ENCODE peak calls at places on chromosomes 5 and 9, in four cellular contexts. G, B, U and H are unnamed samples.

GRCh38 chr9:90998573-90998972 is 197.0 kb downstream of the SYK start:
- DNase-seq in G (no peak), B (peak), U (no peak), H (no peak)

GRCh38 chr9:126832440-126832839 is 27.6 kb downstream of the ZBTB43 start:
- DNase-seq in G (no peak), B (no peak), U (no peak), H (no peak)

GRCh38 chr5:128271071-128271470 is 187.5 kb downstream of the SLC12A2 start:
- DNase-seq in G (no peak), B (no peak), U (no peak), H (no peak)

GRCh38 chr9:87467187-87467586 is 30.5 kb upstream of the DAPK1 start:
- DNase-seq in G (no peak), B (no peak), U (no peak), H (no peak)

GRCh38 chr9:79196606-79197005 is 375.2 kb upstream of the TLE4 start:
- DNase-seq in G (no peak), B (no peak), U (no peak), H (no peak)

GRCh38 chr5:109304323-109304722 is 105.5 kb downstream of the PJA2 start:
- DNase-seq in G (no peak), B (peak), U (no peak), H (no peak)

GRCh38 chr9:5922192-5922591 is 31.5 kb downstream of the MLANA start:
- DNase-seq in G (no peak), B (no peak), U (peak), H (no peak)

GRCh38 chr5:12277504-12278192 is 373.4 kb upstream of the CTNND2 start:
- DNase-seq in G (no peak), B (no peak), U (peak), H (no peak)

GRCh38 chr5:141330299-141331080 is at the start of gene PCDHGA1:
- DNase-seq in G (peak), B (peak), U (no peak), H (peak)

DNA sequence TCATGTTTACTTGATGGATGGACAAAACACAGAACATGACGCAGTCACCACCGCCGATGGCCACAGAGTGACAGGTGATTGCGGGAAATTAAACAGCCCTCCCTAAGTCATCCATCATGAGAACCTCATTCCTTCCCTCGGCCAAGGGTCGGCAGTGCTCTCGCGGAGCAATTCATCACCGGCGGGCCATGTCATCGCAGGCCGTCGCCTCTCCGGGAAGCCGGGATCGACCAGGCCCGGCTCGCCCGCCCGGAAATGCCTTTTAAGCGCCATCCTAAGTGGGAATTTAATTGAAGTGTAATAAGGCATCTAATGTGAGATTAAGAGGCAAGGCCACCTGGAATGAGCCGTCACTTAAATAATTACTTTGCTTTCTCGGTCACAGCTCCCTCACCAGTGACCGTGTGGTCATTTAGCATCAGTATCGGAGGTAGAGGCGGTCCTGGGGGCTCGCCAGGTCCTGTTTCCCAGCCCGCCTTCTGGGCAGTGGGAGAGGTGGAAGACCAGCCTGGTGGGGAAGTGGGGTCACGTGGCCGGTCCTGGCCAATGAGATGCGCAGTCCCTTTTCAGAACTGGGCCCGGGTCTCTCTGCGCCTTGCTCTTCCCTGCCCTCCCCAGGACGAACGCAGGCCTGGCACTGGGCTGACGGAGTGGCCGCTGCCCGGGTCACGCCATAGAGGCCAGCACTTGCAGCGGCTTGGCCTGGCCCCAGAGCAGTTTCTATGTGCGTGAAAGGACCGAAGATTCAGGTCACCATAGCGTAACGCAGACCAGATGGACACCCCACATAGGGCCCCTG is 97.4 kb downstream of the OLFM1 start:
- DNase-seq in G (no peak), B (no peak), U (no peak), H (no peak)
- TF ChIP-seq TCF7 in G (no peak), B (no peak), U (no peak), H (no peak)

GRCh38 chr5:176609724-176610429 is at the start of gene GPRIN1:
- DNase-seq in G (peak), B (peak), U (no peak), H (peak)

GRCh38 chr5:176606875-176607274 is 3.1 kb downstream of the GPRIN1 start:
- DNase-seq in G (no peak), B (no peak), U (no peak), H (no peak)

GRCh38 chr5:176610430-176610763 is 441 bp upstream of the GPRIN1 start:
- DNase-seq in G (no peak), B (peak), U (no peak), H (no peak)

GRCh38 chr5:176608142-176608705 is 1.7 kb downstream of the GPRIN1 start:
- DNase-seq in G (no peak), B (no peak), U (no peak), H (no peak)

GRCh38 chr5:176608937-176609723 is 826 bp downstream of the GPRIN1 start:
- DNase-seq in G (no peak), B (peak), U (no peak), H (no peak)
- TF ChIP-seq TCF7 in G (no peak), B (no peak), U (no peak), H (no peak)

GRCh38 chr5:112004867-112005532 is 248.0 kb upstream of the NREP start:
- DNase-seq in G (no peak), B (no peak), U (peak), H (no peak)
- TF ChIP-seq TCF7 in G (no peak), B (no peak), U (peak), H (no peak)

GRCh38 chr9:119961774-119962408 is 592.7 kb upstream of the BRINP1 start:
- DNase-seq in G (peak), B (peak), U (no peak), H (peak)
- TF ChIP-seq TCF7 in G (no peak), B (no peak), U (no peak), H (no peak)

DNA sequence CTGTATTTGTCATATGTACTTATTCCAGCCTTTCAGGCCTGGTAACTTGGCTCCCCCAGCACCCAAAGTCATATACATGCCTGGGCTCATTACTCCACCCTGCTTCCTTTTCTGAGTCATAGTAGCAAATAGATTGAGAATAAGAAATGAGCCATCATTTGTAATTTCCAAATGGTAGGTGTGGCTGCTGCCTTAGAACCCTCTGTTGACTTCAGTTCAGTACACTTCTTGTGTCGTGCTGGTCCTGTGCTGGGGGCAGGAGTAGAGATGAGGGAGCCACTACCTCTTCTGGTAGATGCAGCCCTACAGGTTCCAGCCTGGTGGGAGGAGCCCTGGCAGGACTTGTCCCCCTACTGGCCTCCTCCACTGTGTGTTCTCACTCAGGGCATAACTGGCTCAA is 11.1 kb downstream of the GM2A start:
- DNase-seq in G (no peak), B (no peak), U (no peak), H (no peak)
- TF ChIP-seq TCF7 in G (no peak), B (no peak), U (no peak), H (no peak)